ENCODE peak calls at places on chromosomes 1 and 21, in nine cellular contexts. D is pancreas; C is left ventricle myocardium inferior; E is heart left ventricle; V is cardiac fibroblast; G is psoas muscle; M is lower leg skin; L is lower lobe of right lung; P is CD8-positive, alpha-beta T cell. J is an unnamed sample.

GRCh38 chr1:30877205-30877912 is 31.2 kb downstream of the SDC3 start:
- DNase-seq in D (no peak), C (peak), E (peak), V (peak), G (peak), M (peak), L (peak), P (no peak), J (peak)

GRCh38 chr1:70966018-70966638 is 81.5 kb downstream of the PTGER3 start:
- DNase-seq in D (no peak), C (no peak), E (no peak), V (peak), G (no peak), M (no peak), L (no peak), P (no peak), J (peak)

GRCh38 chr1:189681252-189681919 is 796.3 kb downstream of the BRINP3 start:
- DNase-seq in D (no peak), C (no peak), E (no peak), V (no peak), G (no peak), M (no peak), L (no peak), P (no peak), J (no peak)

GRCh38 chr1:147050654-147051053 is 112.5 kb downstream of the NBPF12 start:
- DNase-seq in D (no peak), C (no peak), E (no peak), V (no peak), G (no peak), M (no peak), L (no peak), P (no peak), J (no peak)

GRCh38 chr1:58907398-58907797 is 123.6 kb upstream of the JUN start:
- DNase-seq in D (no peak), C (no peak), E (no peak), V (no peak), G (no peak), M (no peak), L (no peak), P (no peak), J (no peak)

GRCh38 chr1:36322786-36323635 is 434 bp downstream of the EVA1B start:
- DNase-seq in D (peak), C (peak), E (peak), V (peak), G (peak), M (no peak), L (peak), P (no peak), J (peak)

GRCh38 chr1:50098490-50099109 is 10.1 kb upstream of the ELAVL4 start:
- DNase-seq in D (no peak), C (no peak), E (no peak), V (no peak), G (no peak), M (no peak), L (no peak), P (no peak), J (no peak)

GRCh38 chr1:87869563-87869962 is 540.9 kb downstream of the LMO4 start:
- DNase-seq in D (no peak), C (no peak), E (no peak), V (peak), G (no peak), M (no peak), L (no peak), P (no peak), J (peak)

GRCh38 chr21:36684957-36685714 is 13.8 kb upstream of the SIM2 start:
- DNase-seq in D (no peak), C (no peak), E (no peak), V (no peak), G (no peak), M (no peak), L (no peak), P (no peak), J (no peak)

GRCh38 chr1:182173791-182174190 is 112.3 kb upstream of the ZNF648 start:
- DNase-seq in D (no peak), C (peak), E (no peak), V (no peak), G (peak), M (peak), L (no peak), P (no peak), J (no peak)

GRCh38 chr1:1322418-1322817 is 2.0 kb downstream of the INTS11 start:
- DNase-seq in D (no peak), C (no peak), E (no peak), V (no peak), G (no peak), M (no peak), L (no peak), P (no peak), J (no peak)

GRCh38 chr1:155648207-155649147 is 38.5 kb downstream of the MSTO1 start:
- DNase-seq in D (peak), C (no peak), E (no peak), V (peak), G (no peak), M (peak), L (no peak), P (no peak), J (peak)

GRCh38 chr1:97906567-97907228 is 14.1 kb downstream of the DPYD start:
- DNase-seq in D (no peak), C (peak), E (no peak), V (peak), G (peak), M (peak), L (peak), P (no peak), J (peak)

GRCh38 chr1:156436319-156437043 is 64.1 kb downstream of the MEF2D start:
- DNase-seq in D (no peak), C (no peak), E (no peak), V (no peak), G (no peak), M (no peak), L (no peak), P (no peak), J (no peak)

GRCh38 chr1:9825101-9826074 is 1.6 kb upstream of the CLSTN1 start:
- DNase-seq in D (peak), C (peak), E (no peak), V (peak), G (peak), M (peak), L (peak), P (no peak), J (peak)

DNA sequence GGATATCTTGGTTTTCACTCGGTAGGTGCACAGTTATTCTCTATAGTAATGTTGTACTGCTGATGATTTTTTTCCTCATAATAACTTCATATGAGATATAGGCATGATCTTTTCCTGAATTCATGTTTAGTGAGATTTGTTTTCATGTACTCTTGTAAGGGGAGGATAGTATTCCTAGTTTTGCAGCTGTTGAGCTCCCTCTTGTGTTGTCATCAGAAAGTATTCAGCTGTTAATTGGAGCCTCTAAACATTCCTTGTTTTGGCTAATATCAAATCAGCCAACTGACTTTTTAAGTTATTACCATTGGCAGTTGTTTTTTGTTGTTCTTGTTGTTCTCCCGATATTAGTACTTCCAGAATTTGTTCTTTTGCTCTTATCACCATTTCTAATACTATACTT is 24.4 kb downstream of the OR10R2 start:
- DNase-seq in D (no peak), C (no peak), E (no peak), V (peak), G (no peak), M (no peak), L (no peak), P (no peak), J (peak)
- TF ChIP-seq CTCF in D (no peak), C (peak), E (peak), V (no peak), G (no peak), M (no peak), L (peak), P (no peak), J (peak)

GRCh38 chr1:92583821-92584760 is 97.4 kb upstream of the GFI1 start:
- DNase-seq in D (no peak), C (no peak), E (no peak), V (peak), G (no peak), M (no peak), L (no peak), P (no peak), J (peak)

GRCh38 chr1:92585831-92586230 is 99.1 kb upstream of the GFI1 start:
- DNase-seq in D (no peak), C (no peak), E (no peak), V (no peak), G (no peak), M (no peak), L (no peak), P (no peak), J (no peak)

GRCh38 chr1:92587445-92587844 is 100.7 kb upstream of the GFI1 start:
- DNase-seq in D (no peak), C (no peak), E (no peak), V (no peak), G (no peak), M (no peak), L (no peak), P (no peak), J (no peak)
- H3K4me3 ChIP-seq in D (no peak), C (no peak), E (no peak), V (no peak), G (no peak), M (no peak), L (no peak), P (no peak), J (no peak)

GRCh38 chr1:65434255-65434654 is 13.8 kb downstream of the LEPR start:
- DNase-seq in D (no peak), C (no peak), E (no peak), V (no peak), G (no peak), M (no peak), L (no peak), P (no peak), J (no peak)
- TF ChIP-seq CTCF in D (no peak), C (peak), E (no peak), V (no peak), G (no peak), M (no peak), L (no peak), P (no peak), J (peak)

DNA sequence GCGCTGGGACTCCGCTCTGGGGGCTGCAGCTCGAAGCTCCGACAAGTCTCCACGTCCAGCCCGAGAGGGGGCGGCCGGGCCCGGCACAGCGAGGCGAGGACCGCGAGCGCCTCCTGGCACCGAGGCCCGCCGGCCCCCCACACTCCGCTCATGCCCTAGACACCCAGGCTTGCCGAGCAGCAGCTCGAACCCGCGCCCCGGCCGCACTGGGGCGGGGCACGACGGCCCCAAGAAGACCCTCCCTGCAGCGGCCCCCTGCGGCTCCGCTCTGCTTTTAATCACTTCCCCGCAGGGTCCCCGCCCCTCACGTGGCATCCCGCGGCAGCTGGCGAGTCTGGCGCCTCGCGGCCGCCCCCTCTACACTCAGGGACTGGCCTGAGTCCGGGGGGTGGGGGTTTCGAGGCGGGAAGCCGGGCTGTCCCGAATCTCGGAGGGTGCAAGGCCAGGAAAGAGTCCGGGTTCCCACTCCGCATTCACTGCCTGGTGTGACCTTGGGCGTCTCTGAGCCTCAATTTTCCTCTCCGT is at the start of gene SYT6:
- DNase-seq in D (peak), C (no peak), E (no peak), V (no peak), G (no peak), M (no peak), L (no peak), P (no peak), J (no peak)
- H3K4me3 ChIP-seq in D (peak), C (peak), E (peak), V (no peak), G (peak), M (no peak), L (peak), P (peak), J (no peak)

GRCh38 chr1:151881479-151881878 is 27.8 kb downstream of the THEM4 start:
- DNase-seq in D (no peak), C (no peak), E (no peak), V (peak), G (no peak), M (no peak), L (no peak), P (no peak), J (no peak)
- TF ChIP-seq CTCF in D (no peak), C (no peak), E (no peak), V (no peak), G (no peak), M (no peak), L (no peak), P (no peak), J (no peak)